ENCODE peak calls at places on chromosomes 1 and 21, in eight cellular contexts. A is neural crest cell, L is GM13977, O is Peyer's patch, I is lung, F is AG10803, R is GM06990, J is AG04450. H is an unnamed sample.

GRCh38 chr1:160768295-160768657 is 27.7 kb upstream of the LY9 start:
- DNase-seq in A (no peak), L (peak; percentile 62), O (no peak), I (no peak), F (peak; percentile 3), R (peak; percentile 51), J (no peak), H (peak; percentile 5)

GRCh38 chr1:85884372-85885035 is 176.3 kb upstream of the ZNHIT6 start:
- DNase-seq in A (no peak), L (no peak), O (no peak), I (no peak), F (peak; percentile 61), R (no peak), J (no peak), H (peak; percentile 47)

GRCh38 chr1:212132040-212132439 is 96.5 kb downstream of the DTL start:
- DNase-seq in A (no peak), L (no peak), O (no peak), I (no peak), F (no peak), R (no peak), J (no peak), H (no peak)

GRCh38 chr1:156803086-156803851 is 13.4 kb downstream of the SH2D2A start:
- DNase-seq in A (no peak), L (no peak), O (no peak), I (no peak), F (no peak), R (no peak), J (no peak), H (no peak)

GRCh38 chr1:197981546-197981945 is 64.4 kb downstream of the LHX9 start:
- DNase-seq in A (no peak), L (no peak), O (no peak), I (no peak), F (peak; percentile 47), R (no peak), J (no peak), H (no peak)

GRCh38 chr1:22500476-22500875 is 48.8 kb downstream of the ZBTB40 start:
- DNase-seq in A (peak; percentile 33), L (no peak), O (no peak), I (peak; percentile 70), F (peak; percentile 59), R (no peak), J (peak; percentile 11), H (peak; percentile 67)

GRCh38 chr1:22509815-22510214 is 53.5 kb upstream of the EPHA8 start:
- DNase-seq in A (no peak), L (no peak), O (no peak), I (no peak), F (peak; percentile 17), R (no peak), J (no peak), H (no peak)

GRCh38 chr1:246144931-246145330 is 362.1 kb downstream of the SMYD3 start:
- DNase-seq in A (no peak), L (no peak), O (no peak), I (no peak), F (no peak), R (no peak), J (no peak), H (no peak)

GRCh38 chr1:56557746-56558145 is 21.6 kb downstream of the PLPP3 start:
- DNase-seq in A (peak; percentile 20), L (no peak), O (no peak), I (no peak), F (no peak), R (no peak), J (no peak), H (no peak)

DNA sequence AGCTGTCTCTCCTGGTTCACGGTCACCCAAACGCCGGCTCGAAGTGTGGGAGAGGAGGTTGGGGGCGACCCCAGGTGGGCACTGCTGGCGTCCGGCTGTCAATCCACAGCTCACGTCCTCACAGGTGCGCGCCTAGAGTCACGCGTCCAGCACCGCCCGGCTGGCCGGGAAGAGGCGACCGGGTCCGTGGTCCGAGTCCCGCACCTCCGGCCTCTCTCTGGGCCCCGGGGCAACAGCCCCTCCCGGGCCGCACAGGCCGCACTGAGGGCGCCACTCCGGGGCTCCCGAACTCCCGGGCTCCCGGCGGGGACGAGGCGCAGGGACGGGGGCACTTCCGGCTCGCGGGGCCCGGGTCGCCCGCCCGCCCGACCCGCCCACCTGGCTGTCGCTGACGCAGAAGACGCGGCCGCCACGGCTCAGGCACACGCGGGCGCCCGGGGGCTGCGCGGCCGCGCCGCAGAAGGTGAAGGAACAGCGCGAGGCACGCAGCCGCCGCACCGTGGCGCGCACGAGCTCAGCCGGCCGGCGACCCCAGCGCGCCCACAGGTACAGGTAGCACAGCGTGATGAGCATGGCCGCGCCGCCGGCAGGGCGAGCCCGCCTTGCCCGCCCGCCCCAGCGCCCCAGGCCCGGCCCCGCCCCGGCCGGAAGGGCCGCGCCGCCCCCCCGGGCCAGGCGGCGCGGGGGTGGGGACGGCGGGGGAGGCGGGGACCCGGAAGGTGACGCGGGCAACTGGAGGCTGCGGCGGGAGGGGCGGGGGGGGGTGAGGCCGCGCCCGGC is at the start of gene HLCS:
- DNase-seq in A (peak; percentile 40), L (peak; percentile 89), O (peak; percentile 90), I (peak; percentile 63), F (peak; percentile 68), R (peak; percentile 89), J (no peak), H (peak; percentile 48)
- TF ChIP-seq CTCF in A (peak; percentile 47), L (peak; percentile 47), O (no peak), I (peak; percentile 12), F (no peak), R (no peak), J (peak; percentile 5), H (no peak)

GRCh38 chr1:25194054-25194453 is 38.2 kb downstream of the SYF2 start:
- DNase-seq in A (no peak), L (no peak), O (no peak), I (no peak), F (no peak), R (no peak), J (no peak), H (no peak)

GRCh38 chr1:25194576-25195020 is 37.7 kb downstream of the SYF2 start:
- DNase-seq in A (no peak), L (no peak), O (peak; percentile 58), I (no peak), F (no peak), R (no peak), J (no peak), H (no peak)

GRCh38 chr1:25193151-25193742 is 39.1 kb downstream of the SYF2 start:
- DNase-seq in A (no peak), L (no peak), O (peak; percentile 68), I (no peak), F (no peak), R (no peak), J (no peak), H (no peak)

GRCh38 chr1:25190260-25190659 is 42.0 kb downstream of the SYF2 start:
- DNase-seq in A (no peak), L (no peak), O (no peak), I (no peak), F (no peak), R (no peak), J (no peak), H (no peak)

DNA sequence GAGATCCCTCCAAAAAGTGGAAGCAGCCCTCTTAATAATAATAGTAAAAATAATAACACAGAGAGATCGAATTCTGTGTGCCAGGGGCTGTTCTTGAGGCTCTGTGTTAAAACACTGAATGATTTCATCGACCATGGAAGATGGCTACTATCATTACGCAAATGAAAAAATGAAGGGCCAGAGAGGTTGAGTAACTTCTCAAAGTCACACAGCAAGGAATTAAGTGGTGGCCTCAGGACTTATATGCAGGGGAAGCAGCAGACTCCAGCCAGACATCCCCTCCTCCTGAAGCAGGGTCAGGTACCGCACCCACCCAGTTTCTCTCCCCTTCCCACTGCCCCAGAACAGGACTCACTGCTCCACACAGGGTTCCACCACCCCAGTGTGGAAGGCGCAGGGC is 40.1 kb downstream of the SYF2 start:
- DNase-seq in A (no peak), L (no peak), O (no peak), I (no peak), F (no peak), R (no peak), J (no peak), H (no peak)
- TF ChIP-seq CTCF in A (no peak), L (no peak), O (no peak), I (no peak), F (no peak), R (no peak), J (no peak), H (no peak)

DNA sequence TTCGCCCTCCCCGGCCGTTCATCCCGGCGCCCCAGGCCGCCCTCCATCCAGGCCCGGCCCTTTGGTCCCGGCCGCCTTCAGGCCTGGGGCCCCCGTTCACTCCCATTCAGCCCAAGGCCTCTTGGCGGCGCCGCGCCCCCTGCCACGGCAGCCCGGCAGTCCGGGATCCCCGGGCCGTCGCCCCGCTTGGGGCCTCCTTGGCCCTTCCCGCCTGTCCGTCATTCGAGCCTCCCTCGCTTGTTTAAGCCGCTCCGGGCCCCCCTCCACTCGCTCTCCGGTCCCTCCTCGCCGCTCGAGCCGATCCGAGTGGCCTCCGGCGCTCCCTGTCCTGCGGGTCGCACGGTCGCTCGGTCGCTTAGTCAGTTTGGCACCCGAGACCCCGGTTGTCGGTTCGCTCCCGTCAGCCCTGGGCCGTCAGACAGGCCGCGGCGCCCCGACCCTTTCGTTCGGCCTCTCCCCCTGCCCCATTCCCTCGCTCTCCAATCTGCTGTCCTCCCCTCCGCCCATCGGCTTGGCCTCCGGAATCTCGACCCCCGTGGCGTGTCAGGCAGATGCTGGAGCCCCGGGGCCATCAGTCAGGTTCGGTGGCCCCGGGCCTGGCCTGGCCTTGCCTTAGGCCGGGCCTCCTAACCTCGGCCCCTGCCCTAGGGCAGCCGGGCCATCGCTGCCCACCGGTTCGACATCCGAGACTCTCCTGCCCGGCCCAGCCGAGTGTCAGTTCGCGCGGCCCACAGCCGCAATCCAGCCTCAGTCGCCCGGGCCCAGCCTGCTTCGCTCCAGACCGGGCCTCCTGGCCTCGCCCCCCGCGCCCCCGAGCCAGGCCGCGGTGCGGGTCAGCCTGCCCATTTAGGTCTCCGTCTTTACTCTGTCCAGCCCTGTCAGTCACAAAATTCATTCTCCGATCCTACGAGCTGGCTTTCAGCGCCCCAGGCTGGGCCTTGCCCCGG is 1.1 kb downstream of the LRRC41 start:
- DNase-seq in A (peak; percentile 47), L (peak; percentile 84), O (peak; percentile 71), I (peak; percentile 43), F (peak; percentile 68), R (peak; percentile 82), J (no peak), H (peak; percentile 74)
- TF ChIP-seq CTCF in A (peak; percentile 20), L (peak; percentile 77), O (peak; percentile 37), I (no peak), F (peak; percentile 4), R (peak; percentile 52), J (peak; percentile 12), H (peak; percentile 31)

GRCh38 chr1:52905376-52905698 is 16.2 kb downstream of the ECHDC2 start:
- DNase-seq in A (no peak), L (no peak), O (no peak), I (no peak), F (no peak), R (no peak), J (no peak), H (no peak)

GRCh38 chr1:52904590-52905375 is 16.8 kb downstream of the ECHDC2 start:
- DNase-seq in A (peak; percentile 32), L (peak; percentile 78), O (no peak), I (no peak), F (peak; percentile 18), R (peak; percentile 48), J (no peak), H (peak; percentile 42)

GRCh38 chr1:52906135-52906603 is 15.4 kb downstream of the ECHDC2 start:
- DNase-seq in A (no peak), L (no peak), O (no peak), I (no peak), F (no peak), R (no peak), J (no peak), H (no peak)

GRCh38 chr1:52899445-52899894 is 22.1 kb downstream of the ECHDC2 start:
- DNase-seq in A (no peak), L (no peak), O (no peak), I (no peak), F (peak; percentile 24), R (no peak), J (no peak), H (peak; percentile 62)

GRCh38 chr1:52901384-52901783 is 20.2 kb downstream of the ECHDC2 start:
- DNase-seq in A (no peak), L (no peak), O (no peak), I (no peak), F (no peak), R (no peak), J (no peak), H (no peak)
- TF ChIP-seq CTCF in A (no peak), L (no peak), O (no peak), I (no peak), F (no peak), R (no peak), J (no peak), H (no peak)

H was measured in fibroblast of villous mesenchyme.